ENCODE peak calls at places on chromosomes 11 and 22, in seven cellular contexts. C is effector CD4-positive, alpha-beta T cell; S is fibroblast of villous mesenchyme; G is globus pallidus; Z is HuH-7; W is breast epithelium; O is stimulated activated CD4-positive, alpha-beta T cell treated with anti-CD3 and anti-CD28 coated beads, Interleukin-12 subunit alpha, Interleukin-12 subunit beta, amount 100 ng/mL, for 48 hours. L is an unnamed sample.

GRCh38 chr11:60872952-60873524 is 5.7 kb downstream of the ZP1 start:
- DNase-seq in Z (no peak), S (peak; percentile 87), W (no peak), G (no peak), C (no peak), O (no peak), L (no peak)

GRCh38 chr11:64102005-64102738 is 63.7 kb downstream of the MACROD1 start:
- DNase-seq in C (no peak), O (no peak), W (no peak), S (no peak), G (no peak), Z (no peak), L (no peak)

GRCh38 chr11:130648601-130649000 is 200.2 kb downstream of the ADAMTS15 start:
- DNase-seq in S (no peak), C (no peak), W (no peak), Z (no peak), O (no peak), G (no peak), L (no peak)

GRCh38 chr11:3855808-3856491 is 486 bp downstream of the STIM1 start:
- DNase-seq in O (no peak), G (no peak), S (no peak), C (peak; percentile 31), W (no peak), Z (no peak), L (no peak)

GRCh38 chr11:46391578-46392420 is at the start of gene CHRM4:
- DNase-seq in C (no peak), S (peak; percentile 64), W (no peak), G (no peak), Z (peak; percentile 94), O (no peak), L (no peak)

GRCh38 chr11:65454311-65454695 is 31.7 kb downstream of the NEAT1 start:
- DNase-seq in Z (no peak), W (peak; percentile 25), G (no peak), C (no peak), S (peak; percentile 59), O (no peak), L (no peak)

GRCh38 chr22:37557321-37558001 is 2.8 kb upstream of the CDC42EP1 start:
- DNase-seq in C (no peak), W (no peak), S (no peak), Z (no peak), G (no peak), O (no peak), L (no peak)

GRCh38 chr11:128022007-128022368 is 565.4 kb downstream of the ETS1 start:
- DNase-seq in W (no peak), S (no peak), O (no peak), Z (no peak), C (no peak), G (no peak), L (no peak)

GRCh38 chr11:67419330-67420049 is 4.0 kb downstream of the CARNS1 start:
- DNase-seq in G (no peak), C (no peak), O (no peak), Z (no peak), W (no peak), S (no peak), L (no peak)

GRCh38 chr22:21028277-21029251 is 3.8 kb downstream of the SLC7A4 start:
- DNase-seq in S (no peak), Z (no peak), W (no peak), O (no peak), C (no peak), G (no peak), L (no peak)

GRCh38 chr22:24822471-24822870 is 16.5 kb downstream of the SGSM1 start:
- DNase-seq in C (no peak), Z (no peak), O (no peak), W (no peak), G (no peak), S (no peak), L (no peak)

GRCh38 chr11:36214484-36214883 is 74.7 kb downstream of the COMMD9 start:
- DNase-seq in G (no peak), S (no peak), Z (no peak), W (no peak), O (no peak), C (no peak), L (no peak)

GRCh38 chr11:66936326-66936725 is 21.9 kb downstream of the PC start:
- DNase-seq in G (no peak), C (no peak), Z (peak; percentile 92), O (no peak), S (peak; percentile 93), W (no peak), L (no peak)

GRCh38 chr22:46491936-46492335 is 45.5 kb downstream of the CELSR1 start:
- DNase-seq in Z (no peak), S (peak; percentile 46), W (peak; percentile 85), G (no peak), O (no peak), C (no peak), L (no peak)

GRCh38 chr11:1770061-1770460 is 6.3 kb upstream of the CTSD start:
- DNase-seq in C (no peak), O (no peak), W (peak; percentile 15), Z (no peak), S (no peak), G (no peak), L (no peak)

L was measured in midbrain.